ENCODE peak calls at places on chromosomes 16 and 17, in six cellular contexts. One of them, this sample, is unnamed.

GRCh38 chr17:29674270-29674669 is 51.6 kb upstream of the CORO6 start:
- DNase-seq in NCI-H460: no peak
- DNase-seq in IMR-90: no peak
- DNase-seq in KG1: no peak
- DNase-seq in fibroblast of lung: no peak
- DNase-seq in activated CD8-positive, alpha-beta memory T cell treated with anti-CD3 and anti-CD28 coated beads for 1 hour: no peak
- DNase-seq in this sample: no peak

GRCh38 chr16:57128787-57129389 is 36.5 kb downstream of the CPNE2 start:
- DNase-seq in activated CD8-positive, alpha-beta memory T cell treated with anti-CD3 and anti-CD28 coated beads for 1 hour: no peak
- DNase-seq in IMR-90: no peak
- DNase-seq in KG1: peak; percentile 44
- DNase-seq in NCI-H460: no peak
- DNase-seq in fibroblast of lung: no peak
- DNase-seq in this sample: no peak

GRCh38 chr16:69381231-69381630 is 4.6 kb downstream of the TERF2 start:
- DNase-seq in KG1: no peak
- DNase-seq in activated CD8-positive, alpha-beta memory T cell treated with anti-CD3 and anti-CD28 coated beads for 1 hour: no peak
- DNase-seq in IMR-90: peak; percentile 10
- DNase-seq in fibroblast of lung: no peak
- DNase-seq in NCI-H460: no peak
- DNase-seq in this sample: no peak

GRCh38 chr17:142102-142661 is 4.8 kb downstream of the SCGB1C2 start:
- DNase-seq in IMR-90: peak; percentile 9
- DNase-seq in KG1: no peak
- DNase-seq in NCI-H460: peak; percentile 31
- DNase-seq in activated CD8-positive, alpha-beta memory T cell treated with anti-CD3 and anti-CD28 coated beads for 1 hour: no peak
- DNase-seq in fibroblast of lung: no peak
- DNase-seq in this sample: no peak

GRCh38 chr17:73066148-73066884 is 26.2 kb downstream of the SLC39A11 start:
- DNase-seq in fibroblast of lung: no peak
- DNase-seq in activated CD8-positive, alpha-beta memory T cell treated with anti-CD3 and anti-CD28 coated beads for 1 hour: no peak
- DNase-seq in KG1: no peak
- DNase-seq in IMR-90: peak; percentile 67
- DNase-seq in NCI-H460: no peak
- DNase-seq in this sample: no peak

GRCh38 chr17:73205326-73205980 is 12.6 kb downstream of the COG1 start:
- DNase-seq in activated CD8-positive, alpha-beta memory T cell treated with anti-CD3 and anti-CD28 coated beads for 1 hour: no peak
- DNase-seq in fibroblast of lung: no peak
- DNase-seq in NCI-H460: no peak
- DNase-seq in KG1: no peak
- DNase-seq in IMR-90: no peak
- DNase-seq in this sample: peak; percentile 44

GRCh38 chr17:17445925-17446665 is 30.7 kb upstream of the MED9 start:
- DNase-seq in NCI-H460: peak; percentile 74
- DNase-seq in activated CD8-positive, alpha-beta memory T cell treated with anti-CD3 and anti-CD28 coated beads for 1 hour: no peak
- DNase-seq in KG1: no peak
- DNase-seq in fibroblast of lung: peak; percentile 78
- DNase-seq in IMR-90: peak; percentile 96
- DNase-seq in this sample: peak; percentile 95

GRCh38 chr16:68590201-68590994 is 51.3 kb downstream of the ZFP90 start:
- DNase-seq in activated CD8-positive, alpha-beta memory T cell treated with anti-CD3 and anti-CD28 coated beads for 1 hour: no peak
- DNase-seq in KG1: no peak
- DNase-seq in fibroblast of lung: peak; percentile 46
- DNase-seq in NCI-H460: no peak
- DNase-seq in IMR-90: peak; percentile 7
- DNase-seq in this sample: peak; percentile 37

GRCh38 chr17:19410875-19411291 is at the start of gene RNF112:
- DNase-seq in KG1: no peak
- DNase-seq in IMR-90: peak; percentile 56
- DNase-seq in NCI-H460: no peak
- DNase-seq in fibroblast of lung: peak; percentile 56
- DNase-seq in activated CD8-positive, alpha-beta memory T cell treated with anti-CD3 and anti-CD28 coated beads for 1 hour: no peak
- DNase-seq in this sample: no peak

GRCh38 chr16:55408656-55409055 is 70.3 kb upstream of the MMP2 start:
- DNase-seq in NCI-H460: no peak
- DNase-seq in activated CD8-positive, alpha-beta memory T cell treated with anti-CD3 and anti-CD28 coated beads for 1 hour: no peak
- DNase-seq in IMR-90: no peak
- DNase-seq in fibroblast of lung: no peak
- DNase-seq in KG1: no peak
- DNase-seq in this sample: no peak

GRCh38 chr17:29782917-29783316 is 147.1 kb downstream of the SSH2 start:
- DNase-seq in KG1: no peak
- DNase-seq in IMR-90: no peak
- DNase-seq in fibroblast of lung: no peak
- DNase-seq in activated CD8-positive, alpha-beta memory T cell treated with anti-CD3 and anti-CD28 coated beads for 1 hour: no peak
- DNase-seq in NCI-H460: no peak
- DNase-seq in this sample: no peak

GRCh38 chr16:10016761-10017160 is 165.5 kb downstream of the GRIN2A start:
- DNase-seq in activated CD8-positive, alpha-beta memory T cell treated with anti-CD3 and anti-CD28 coated beads for 1 hour: no peak
- DNase-seq in KG1: no peak
- DNase-seq in IMR-90: no peak
- DNase-seq in NCI-H460: no peak
- DNase-seq in fibroblast of lung: no peak
- DNase-seq in this sample: no peak

GRCh38 chr17:36849871-36850348 is 87.4 kb upstream of the LHX1 start:
- DNase-seq in IMR-90: peak; percentile 63
- DNase-seq in NCI-H460: no peak
- DNase-seq in activated CD8-positive, alpha-beta memory T cell treated with anti-CD3 and anti-CD28 coated beads for 1 hour: no peak
- DNase-seq in KG1: no peak
- DNase-seq in fibroblast of lung: peak; percentile 34
- DNase-seq in this sample: peak; percentile 11

GRCh38 chr16:86272744-86273143 is 237.6 kb upstream of the FOXF1 start:
- DNase-seq in activated CD8-positive, alpha-beta memory T cell treated with anti-CD3 and anti-CD28 coated beads for 1 hour: no peak
- DNase-seq in IMR-90: no peak
- DNase-seq in fibroblast of lung: no peak
- DNase-seq in KG1: no peak
- DNase-seq in NCI-H460: no peak
- DNase-seq in this sample: no peak

GRCh38 chr16:11233727-11234376 is 22.2 kb downstream of the SOCS1 start:
- DNase-seq in NCI-H460: no peak
- DNase-seq in activated CD8-positive, alpha-beta memory T cell treated with anti-CD3 and anti-CD28 coated beads for 1 hour: no peak
- DNase-seq in IMR-90: no peak
- DNase-seq in KG1: peak; percentile 35
- DNase-seq in fibroblast of lung: no peak
- DNase-seq in this sample: no peak

GRCh38 chr17:76036497-76037380 is 9.6 kb upstream of the EVPL start:
- DNase-seq in activated CD8-positive, alpha-beta memory T cell treated with anti-CD3 and anti-CD28 coated beads for 1 hour: no peak
- DNase-seq in fibroblast of lung: no peak
- DNase-seq in NCI-H460: no peak
- DNase-seq in KG1: no peak
- DNase-seq in IMR-90: peak; percentile 17
- DNase-seq in this sample: no peak

GRCh38 chr17:64773836-64774761 is 112.0 kb upstream of the SMURF2 start:
- DNase-seq in KG1: no peak
- DNase-seq in NCI-H460: peak; percentile 47
- DNase-seq in fibroblast of lung: peak; percentile 57
- DNase-seq in activated CD8-positive, alpha-beta memory T cell treated with anti-CD3 and anti-CD28 coated beads for 1 hour: no peak
- DNase-seq in IMR-90: peak; percentile 75
- DNase-seq in this sample: peak; percentile 46

GRCh38 chr16:27365142-27366089 is 36.6 kb upstream of the IL21R start:
- DNase-seq in NCI-H460: no peak
- DNase-seq in IMR-90: peak; percentile 84
- DNase-seq in activated CD8-positive, alpha-beta memory T cell treated with anti-CD3 and anti-CD28 coated beads for 1 hour: no peak
- DNase-seq in KG1: no peak
- DNase-seq in fibroblast of lung: no peak
- DNase-seq in this sample: no peak

GRCh38 chr17:66749217-66749832 is 85.6 kb upstream of the CACNG5 start:
- DNase-seq in IMR-90: no peak
- DNase-seq in NCI-H460: no peak
- DNase-seq in activated CD8-positive, alpha-beta memory T cell treated with anti-CD3 and anti-CD28 coated beads for 1 hour: no peak
- DNase-seq in fibroblast of lung: no peak
- DNase-seq in KG1: no peak
- DNase-seq in this sample: no peak

GRCh38 chr16:73396556-73396955 is 348.6 kb upstream of the ZFHX3 start:
- DNase-seq in NCI-H460: no peak
- DNase-seq in IMR-90: no peak
- DNase-seq in fibroblast of lung: no peak
- DNase-seq in activated CD8-positive, alpha-beta memory T cell treated with anti-CD3 and anti-CD28 coated beads for 1 hour: no peak
- DNase-seq in KG1: peak; percentile 31
- DNase-seq in this sample: no peak

GRCh38 chr17:45972531-45972930 is 26.5 kb upstream of the STH start:
- DNase-seq in IMR-90: no peak
- DNase-seq in fibroblast of lung: no peak
- DNase-seq in activated CD8-positive, alpha-beta memory T cell treated with anti-CD3 and anti-CD28 coated beads for 1 hour: no peak
- DNase-seq in NCI-H460: no peak
- DNase-seq in KG1: no peak
- DNase-seq in this sample: no peak

GRCh38 chr17:35286120-35286781 is 43.4 kb downstream of the SLFN5 start:
- DNase-seq in KG1: no peak
- DNase-seq in IMR-90: peak; percentile 20
- DNase-seq in NCI-H460: no peak
- DNase-seq in activated CD8-positive, alpha-beta memory T cell treated with anti-CD3 and anti-CD28 coated beads for 1 hour: no peak
- DNase-seq in fibroblast of lung: peak; percentile 21
- DNase-seq in this sample: no peak

GRCh38 chr17:46764709-46765401 is 53.6 kb downstream of the WNT3 start:
- DNase-seq in KG1: no peak
- DNase-seq in activated CD8-positive, alpha-beta memory T cell treated with anti-CD3 and anti-CD28 coated beads for 1 hour: no peak
- DNase-seq in fibroblast of lung: peak; percentile 69
- DNase-seq in NCI-H460: no peak
- DNase-seq in IMR-90: peak; percentile 86
- DNase-seq in this sample: peak; percentile 68

GRCh38 chr17:77830816-77831490 is 127.5 kb upstream of the TNRC6C start:
- DNase-seq in NCI-H460: no peak
- DNase-seq in fibroblast of lung: no peak
- DNase-seq in KG1: no peak
- DNase-seq in activated CD8-positive, alpha-beta memory T cell treated with anti-CD3 and anti-CD28 coated beads for 1 hour: no peak
- DNase-seq in IMR-90: no peak
- DNase-seq in this sample: no peak

GRCh38 chr17:80855968-80856862 is 135.4 kb upstream of the CHMP6 start:
- DNase-seq in fibroblast of lung: peak; percentile 97
- DNase-seq in IMR-90: peak; percentile 100
- DNase-seq in KG1: no peak
- DNase-seq in activated CD8-positive, alpha-beta memory T cell treated with anti-CD3 and anti-CD28 coated beads for 1 hour: no peak
- DNase-seq in NCI-H460: peak; percentile 92
- DNase-seq in this sample: peak; percentile 96

GRCh38 chr16:77555101-77555500 is 120.3 kb upstream of the ADAMTS18 start:
- DNase-seq in KG1: no peak
- DNase-seq in fibroblast of lung: no peak
- DNase-seq in activated CD8-positive, alpha-beta memory T cell treated with anti-CD3 and anti-CD28 coated beads for 1 hour: no peak
- DNase-seq in IMR-90: no peak
- DNase-seq in NCI-H460: no peak
- DNase-seq in this sample: no peak

GRCh38 chr17:81453712-81454111 is 58.5 kb downstream of the BAHCC1 start:
- DNase-seq in NCI-H460: no peak
- DNase-seq in fibroblast of lung: no peak
- DNase-seq in activated CD8-positive, alpha-beta memory T cell treated with anti-CD3 and anti-CD28 coated beads for 1 hour: no peak
- DNase-seq in IMR-90: no peak
- DNase-seq in KG1: peak; percentile 67
- DNase-seq in this sample: no peak

This sample was measured in myocyte.